ENCODE peak calls at places on chromosomes 6 and 20, in six cellular contexts. One of them, this sample, is unnamed.

GRCh38 chr6:34816635-34817301 is 24.9 kb downstream of the BLTP3A start:
- DNase-seq in mammary epithelial cell: no peak
- DNase-seq in MM.1S: no peak
- DNase-seq in hepatocyte: no peak
- DNase-seq in IMR-90: no peak
- DNase-seq in GM23248: no peak
- DNase-seq in this sample: no peak

GRCh38 chr6:162109466-162110040 is 618.0 kb downstream of the PRKN start:
- DNase-seq in mammary epithelial cell: peak; percentile 49
- DNase-seq in MM.1S: no peak
- DNase-seq in hepatocyte: no peak
- DNase-seq in IMR-90: no peak
- DNase-seq in GM23248: peak; percentile 51
- DNase-seq in this sample: peak; percentile 73

GRCh38 chr6:111591901-111592461 is 13.7 kb downstream of the TRAF3IP2 start:
- DNase-seq in mammary epithelial cell: peak; percentile 76
- DNase-seq in MM.1S: no peak
- DNase-seq in hepatocyte: no peak
- DNase-seq in IMR-90: no peak
- DNase-seq in GM23248: peak; percentile 83
- DNase-seq in this sample: peak; percentile 69

GRCh38 chr6:105609375-105609991 is 206.6 kb upstream of the PREP start:
- DNase-seq in mammary epithelial cell: no peak
- DNase-seq in MM.1S: no peak
- DNase-seq in hepatocyte: no peak
- DNase-seq in IMR-90: peak; percentile 92
- DNase-seq in GM23248: no peak
- DNase-seq in this sample: peak; percentile 84

GRCh38 chr6:168342626-168343025 is 23.0 kb upstream of the DACT2 start:
- DNase-seq in mammary epithelial cell: no peak
- DNase-seq in MM.1S: no peak
- DNase-seq in hepatocyte: no peak
- DNase-seq in IMR-90: no peak
- DNase-seq in GM23248: no peak
- DNase-seq in this sample: no peak

GRCh38 chr6:47919875-47920274 is 138.0 kb downstream of the OPN5 start:
- DNase-seq in mammary epithelial cell: no peak
- DNase-seq in MM.1S: no peak
- DNase-seq in hepatocyte: no peak
- DNase-seq in IMR-90: no peak
- DNase-seq in GM23248: no peak
- DNase-seq in this sample: no peak

GRCh38 chr6:116268589-116269293 is 11.0 kb downstream of the TSPYL1 start:
- DNase-seq in mammary epithelial cell: peak; percentile 68
- DNase-seq in MM.1S: peak; percentile 77
- DNase-seq in hepatocyte: peak; percentile 78
- DNase-seq in IMR-90: peak; percentile 86
- DNase-seq in GM23248: peak; percentile 85
- DNase-seq in this sample: peak; percentile 63

GRCh38 chr20:43028470-43028869 is 161.2 kb downstream of the PTPRT start:
- DNase-seq in mammary epithelial cell: no peak
- DNase-seq in MM.1S: no peak
- DNase-seq in hepatocyte: no peak
- DNase-seq in IMR-90: no peak
- DNase-seq in GM23248: no peak
- DNase-seq in this sample: no peak

GRCh38 chr6:91447086-91447485 is 860.2 kb upstream of the MAP3K7 start:
- DNase-seq in mammary epithelial cell: no peak
- DNase-seq in MM.1S: no peak
- DNase-seq in hepatocyte: no peak
- DNase-seq in IMR-90: no peak
- DNase-seq in GM23248: no peak
- DNase-seq in this sample: no peak

GRCh38 chr6:18425218-18425617 is 38.1 kb downstream of the RNF144B start:
- DNase-seq in mammary epithelial cell: no peak
- DNase-seq in MM.1S: no peak
- DNase-seq in hepatocyte: no peak
- DNase-seq in IMR-90: no peak
- DNase-seq in GM23248: no peak
- DNase-seq in this sample: no peak

GRCh38 chr20:53510704-53511103 is 82.9 kb downstream of the ZNF217 start:
- DNase-seq in mammary epithelial cell: no peak
- DNase-seq in MM.1S: no peak
- DNase-seq in hepatocyte: no peak
- DNase-seq in IMR-90: no peak
- DNase-seq in GM23248: no peak
- DNase-seq in this sample: no peak

GRCh38 chr6:144936764-144937163 is 651.6 kb downstream of the UTRN start:
- DNase-seq in mammary epithelial cell: no peak
- DNase-seq in MM.1S: no peak
- DNase-seq in hepatocyte: no peak
- DNase-seq in IMR-90: peak; percentile 60
- DNase-seq in GM23248: peak; percentile 63
- DNase-seq in this sample: peak; percentile 41

GRCh38 chr6:69416739-69417138 is 380.1 kb downstream of the LMBRD1 start:
- DNase-seq in mammary epithelial cell: no peak
- DNase-seq in MM.1S: no peak
- DNase-seq in hepatocyte: no peak
- DNase-seq in IMR-90: no peak
- DNase-seq in GM23248: no peak
- DNase-seq in this sample: peak; percentile 46

GRCh38 chr6:127347188-127347587 is 3.8 kb upstream of the ECHDC1 start:
- DNase-seq in mammary epithelial cell: peak; percentile 36
- DNase-seq in MM.1S: no peak
- DNase-seq in hepatocyte: no peak
- DNase-seq in IMR-90: no peak
- DNase-seq in GM23248: peak; percentile 39
- DNase-seq in this sample: no peak

GRCh38 chr6:158160932-158161539 is 7.0 kb downstream of the SERAC1 start:
- DNase-seq in mammary epithelial cell: no peak
- DNase-seq in MM.1S: no peak
- DNase-seq in hepatocyte: no peak
- DNase-seq in IMR-90: peak; percentile 73
- DNase-seq in GM23248: peak; percentile 68
- DNase-seq in this sample: peak; percentile 68

GRCh38 chr6:116371384-116372209 is 850 bp downstream of the DSE start:
- DNase-seq in mammary epithelial cell: peak; percentile 92
- DNase-seq in MM.1S: no peak
- DNase-seq in hepatocyte: peak; percentile 90
- DNase-seq in IMR-90: peak; percentile 94
- DNase-seq in GM23248: peak; percentile 98
- DNase-seq in this sample: peak; percentile 87

GRCh38 chr20:35192071-35192872 is 20.4 kb downstream of the PROCR start:
- DNase-seq in mammary epithelial cell: peak; percentile 4
- DNase-seq in MM.1S: no peak
- DNase-seq in hepatocyte: no peak
- DNase-seq in IMR-90: peak; percentile 41
- DNase-seq in GM23248: no peak
- DNase-seq in this sample: no peak

GRCh38 chr20:64111841-64112641 is 4.7 kb upstream of the NPBWR2 start:
- DNase-seq in mammary epithelial cell: no peak
- DNase-seq in MM.1S: no peak
- DNase-seq in hepatocyte: no peak
- DNase-seq in IMR-90: no peak
- DNase-seq in GM23248: no peak
- DNase-seq in this sample: no peak

GRCh38 chr20:61170521-61170920 is 81.5 kb upstream of the CDH4 start:
- DNase-seq in mammary epithelial cell: no peak
- DNase-seq in MM.1S: no peak
- DNase-seq in hepatocyte: no peak
- DNase-seq in IMR-90: no peak
- DNase-seq in GM23248: no peak
- DNase-seq in this sample: no peak

GRCh38 chr20:56429496-56429895 is 17.4 kb downstream of the CASS4 start:
- DNase-seq in mammary epithelial cell: no peak
- DNase-seq in MM.1S: no peak
- DNase-seq in hepatocyte: no peak
- DNase-seq in IMR-90: peak; percentile 94
- DNase-seq in GM23248: peak; percentile 84
- DNase-seq in this sample: peak; percentile 93
- H3K4me3 ChIP-seq in mammary epithelial cell: no peak overlapping the region
- H3K4me3 ChIP-seq in MM.1S: no peak overlapping the region
- H3K4me3 ChIP-seq in hepatocyte: no peak overlapping the region
- H3K4me3 ChIP-seq in IMR-90: no peak overlapping the region
- H3K4me3 ChIP-seq in GM23248: no peak overlapping the region
- H3K4me3 ChIP-seq in this sample: no peak overlapping the region

GRCh38 chr6:151730496-151730870 is 77.0 kb upstream of the ESR1 start:
- DNase-seq in mammary epithelial cell: no peak
- DNase-seq in MM.1S: no peak
- DNase-seq in hepatocyte: no peak
- DNase-seq in IMR-90: no peak
- DNase-seq in GM23248: no peak
- DNase-seq in this sample: no peak

GRCh38 chr6:151733680-151734320 is 73.7 kb upstream of the ESR1 start:
- DNase-seq in mammary epithelial cell: no peak
- DNase-seq in MM.1S: no peak
- DNase-seq in hepatocyte: no peak
- DNase-seq in IMR-90: no peak
- DNase-seq in GM23248: no peak
- DNase-seq in this sample: no peak

GRCh38 chr6:151731313-151731712 is 76.2 kb upstream of the ESR1 start:
- DNase-seq in mammary epithelial cell: no peak
- DNase-seq in MM.1S: no peak
- DNase-seq in hepatocyte: no peak
- DNase-seq in IMR-90: no peak
- DNase-seq in GM23248: no peak
- DNase-seq in this sample: no peak

DNA sequence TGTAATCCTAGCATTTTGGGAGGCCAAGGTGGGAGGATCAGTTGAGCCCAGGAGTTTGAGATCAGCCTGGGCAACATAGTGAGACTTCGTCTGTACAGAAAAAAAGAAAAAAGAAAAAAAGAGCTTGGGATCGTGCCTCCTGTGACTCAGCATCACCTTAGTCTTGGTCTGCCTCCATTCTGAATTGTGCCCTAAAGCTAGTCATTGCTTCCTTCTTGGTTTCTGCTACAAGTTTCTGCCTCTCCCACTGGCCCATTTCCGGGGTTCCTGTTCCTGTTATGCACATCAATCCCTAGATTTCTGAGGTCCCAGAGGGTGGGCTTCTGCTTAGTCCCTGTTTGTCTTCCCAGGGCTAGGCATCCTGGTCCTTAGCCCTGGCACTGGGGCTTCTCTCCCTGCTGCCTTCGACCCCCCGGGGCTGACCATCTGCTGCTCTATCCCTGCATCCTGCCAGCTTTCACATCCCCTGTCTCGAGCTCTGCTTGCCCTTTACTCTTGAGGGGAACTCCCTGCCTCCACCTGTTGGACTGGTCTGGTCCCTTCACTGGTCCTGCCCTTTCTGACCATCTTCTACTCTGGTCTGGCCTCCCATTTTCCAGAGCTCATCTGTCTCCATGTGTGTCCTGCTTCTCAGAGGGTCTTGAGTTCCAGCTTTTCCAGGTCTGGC is 77.5 kb upstream of the ESR1 start:
- DNase-seq in mammary epithelial cell: peak; percentile 2
- DNase-seq in MM.1S: no peak
- DNase-seq in hepatocyte: no peak
- DNase-seq in IMR-90: no peak
- DNase-seq in GM23248: no peak
- DNase-seq in this sample: no peak
- H3K27me3 ChIP-seq in mammary epithelial cell: no peaks in the 10 kb centered on the region
- H3K27me3 ChIP-seq in MM.1S: no peaks in the 10 kb centered on the region
- H3K27me3 ChIP-seq in hepatocyte: no peaks in the 10 kb centered on the region
- H3K27me3 ChIP-seq in IMR-90: no peaks in the 10 kb centered on the region
- H3K27me3 ChIP-seq in GM23248: no peaks in the 10 kb centered on the region
- H3K27me3 ChIP-seq in this sample: no peaks in the 10 kb centered on the region

GRCh38 chr20:21101453-21102251 is 4.5 kb downstream of the LINC00237 start:
- DNase-seq in mammary epithelial cell: no peak
- DNase-seq in MM.1S: no peak
- DNase-seq in hepatocyte: peak; percentile 16
- DNase-seq in IMR-90: no peak
- DNase-seq in GM23248: peak; percentile 23
- DNase-seq in this sample: no peak

GRCh38 chr20:21100590-21101452 is 5.3 kb downstream of the LINC00237 start:
- DNase-seq in mammary epithelial cell: no peak
- DNase-seq in MM.1S: no peak
- DNase-seq in hepatocyte: no peak
- DNase-seq in IMR-90: peak; percentile 2
- DNase-seq in GM23248: peak; percentile 26
- DNase-seq in this sample: no peak

GRCh38 chr20:21102691-21103311 is 3.4 kb downstream of the LINC00237 start:
- DNase-seq in mammary epithelial cell: peak; percentile 35
- DNase-seq in MM.1S: no peak
- DNase-seq in hepatocyte: peak; percentile 38
- DNase-seq in IMR-90: peak; percentile 1
- DNase-seq in GM23248: peak; percentile 41
- DNase-seq in this sample: no peak

GRCh38 chr20:21102252-21102609 is 3.9 kb downstream of the LINC00237 start:
- DNase-seq in mammary epithelial cell: no peak
- DNase-seq in MM.1S: no peak
- DNase-seq in hepatocyte: no peak
- DNase-seq in IMR-90: no peak
- DNase-seq in GM23248: no peak
- DNase-seq in this sample: no peak

GRCh38 chr20:21099653-21100589 is 6.2 kb downstream of the LINC00237 start:
- DNase-seq in mammary epithelial cell: no peak
- DNase-seq in MM.1S: peak; percentile 29
- DNase-seq in hepatocyte: peak; percentile 19
- DNase-seq in IMR-90: peak; percentile 4
- DNase-seq in GM23248: no peak
- DNase-seq in this sample: no peak
- H4K20me1 ChIP-seq in mammary epithelial cell: no peaks in the 10 kb centered on the region
- H4K20me1 ChIP-seq in MM.1S: no peaks in the 10 kb centered on the region
- H4K20me1 ChIP-seq in hepatocyte: no peaks in the 10 kb centered on the region
- H4K20me1 ChIP-seq in IMR-90: no peaks in the 10 kb centered on the region
- H4K20me1 ChIP-seq in GM23248: no peaks in the 10 kb centered on the region
- H4K20me1 ChIP-seq in this sample: no peaks in the 10 kb centered on the region

GRCh38 chr6:46376562-46376969 is 114.7 kb downstream of the RCAN2 start:
- DNase-seq in mammary epithelial cell: no peak
- DNase-seq in MM.1S: peak; percentile 71
- DNase-seq in hepatocyte: no peak
- DNase-seq in IMR-90: no peak
- DNase-seq in GM23248: no peak
- DNase-seq in this sample: no peak
- H3K4me3 ChIP-seq in mammary epithelial cell: no peak overlapping the region
- H3K4me3 ChIP-seq in MM.1S: no peak overlapping the region
- H3K4me3 ChIP-seq in hepatocyte: no peak overlapping the region
- H3K4me3 ChIP-seq in IMR-90: no peak overlapping the region
- H3K4me3 ChIP-seq in GM23248: no peak overlapping the region
- H3K4me3 ChIP-seq in this sample: no peak overlapping the region

This sample was measured in astrocyte.